ENCODE peak calls at places on chromosomes 11 and 22, in nine cellular contexts. One of them, this sample, is unnamed.

GRCh38 chr11:12245549-12245986 is 131.8 kb upstream of the PARVA start:
- DNase-seq in hypothalamus: no peak
- DNase-seq in HCEC 1CT: no peak
- DNase-seq in MM.1S: peak
- DNase-seq in AG08396: no peak
- DNase-seq in SK-N-SH: no peak
- DNase-seq in AG10803: no peak
- DNase-seq in stimulated activated CD8-positive, alpha-beta memory T cell treated with anti-CD3 and anti-CD28 coated beads, Interleukin-4, amount 100 ng/mL, for 24 hours: no peak
- DNase-seq in LoVo: no peak
- DNase-seq in this sample: no peak

GRCh38 chr22:41598081-41598480 is 8.4 kb upstream of the PMM1 start:
- DNase-seq in hypothalamus: no peak
- DNase-seq in HCEC 1CT: peak
- DNase-seq in MM.1S: no peak
- DNase-seq in AG08396: peak
- DNase-seq in SK-N-SH: no peak
- DNase-seq in AG10803: peak
- DNase-seq in stimulated activated CD8-positive, alpha-beta memory T cell treated with anti-CD3 and anti-CD28 coated beads, Interleukin-4, amount 100 ng/mL, for 24 hours: no peak
- DNase-seq in LoVo: no peak
- DNase-seq in this sample: no peak

GRCh38 chr11:35927730-35928129 is 16.1 kb upstream of the LDLRAD3 start:
- DNase-seq in hypothalamus: no peak
- DNase-seq in HCEC 1CT: peak
- DNase-seq in MM.1S: no peak
- DNase-seq in AG08396: no peak
- DNase-seq in SK-N-SH: no peak
- DNase-seq in AG10803: peak
- DNase-seq in stimulated activated CD8-positive, alpha-beta memory T cell treated with anti-CD3 and anti-CD28 coated beads, Interleukin-4, amount 100 ng/mL, for 24 hours: no peak
- DNase-seq in LoVo: peak
- DNase-seq in this sample: no peak

GRCh38 chr11:1289211-1289935 is 20.1 kb downstream of the TOLLIP start:
- DNase-seq in hypothalamus: no peak
- DNase-seq in HCEC 1CT: no peak
- DNase-seq in MM.1S: no peak
- DNase-seq in AG08396: no peak
- DNase-seq in SK-N-SH: no peak
- DNase-seq in AG10803: no peak
- DNase-seq in stimulated activated CD8-positive, alpha-beta memory T cell treated with anti-CD3 and anti-CD28 coated beads, Interleukin-4, amount 100 ng/mL, for 24 hours: no peak
- DNase-seq in LoVo: no peak
- DNase-seq in this sample: no peak

GRCh38 chr22:36328635-36329216 is 59.0 kb downstream of the MYH9 start:
- DNase-seq in hypothalamus: no peak
- DNase-seq in HCEC 1CT: peak
- DNase-seq in MM.1S: no peak
- DNase-seq in AG08396: peak
- DNase-seq in SK-N-SH: no peak
- DNase-seq in AG10803: peak
- DNase-seq in stimulated activated CD8-positive, alpha-beta memory T cell treated with anti-CD3 and anti-CD28 coated beads, Interleukin-4, amount 100 ng/mL, for 24 hours: no peak
- DNase-seq in LoVo: no peak
- DNase-seq in this sample: no peak

GRCh38 chr11:73269353-73270088 is 2.6 kb upstream of the P2RY6 start:
- DNase-seq in hypothalamus: no peak
- DNase-seq in HCEC 1CT: no peak
- DNase-seq in MM.1S: no peak
- DNase-seq in AG08396: no peak
- DNase-seq in SK-N-SH: no peak
- DNase-seq in AG10803: no peak
- DNase-seq in stimulated activated CD8-positive, alpha-beta memory T cell treated with anti-CD3 and anti-CD28 coated beads, Interleukin-4, amount 100 ng/mL, for 24 hours: no peak
- DNase-seq in LoVo: no peak
- DNase-seq in this sample: no peak

GRCh38 chr22:20021196-20022181 is 579 bp downstream of the TANGO2 start:
- DNase-seq in hypothalamus: peak
- DNase-seq in HCEC 1CT: no peak
- DNase-seq in MM.1S: peak
- DNase-seq in AG08396: peak
- DNase-seq in SK-N-SH: peak
- DNase-seq in AG10803: peak
- DNase-seq in stimulated activated CD8-positive, alpha-beta memory T cell treated with anti-CD3 and anti-CD28 coated beads, Interleukin-4, amount 100 ng/mL, for 24 hours: no peak
- DNase-seq in LoVo: peak
- DNase-seq in this sample: no peak

GRCh38 chr11:73274722-73275380 is 2.7 kb downstream of the P2RY6 start:
- DNase-seq in hypothalamus: no peak
- DNase-seq in HCEC 1CT: no peak
- DNase-seq in MM.1S: no peak
- DNase-seq in AG08396: no peak
- DNase-seq in SK-N-SH: no peak
- DNase-seq in AG10803: no peak
- DNase-seq in stimulated activated CD8-positive, alpha-beta memory T cell treated with anti-CD3 and anti-CD28 coated beads, Interleukin-4, amount 100 ng/mL, for 24 hours: no peak
- DNase-seq in LoVo: no peak
- DNase-seq in this sample: no peak

GRCh38 chr11:61028135-61028729 is 56.8 kb downstream of the CD6 start:
- DNase-seq in hypothalamus: no peak
- DNase-seq in HCEC 1CT: no peak
- DNase-seq in MM.1S: no peak
- DNase-seq in AG08396: no peak
- DNase-seq in SK-N-SH: no peak
- DNase-seq in AG10803: no peak
- DNase-seq in stimulated activated CD8-positive, alpha-beta memory T cell treated with anti-CD3 and anti-CD28 coated beads, Interleukin-4, amount 100 ng/mL, for 24 hours: peak
- DNase-seq in LoVo: no peak
- DNase-seq in this sample: no peak

GRCh38 chr22:42805998-42806481 is 51.0 kb downstream of the ARFGAP3 start:
- DNase-seq in hypothalamus: no peak
- DNase-seq in HCEC 1CT: no peak
- DNase-seq in MM.1S: no peak
- DNase-seq in AG08396: no peak
- DNase-seq in SK-N-SH: no peak
- DNase-seq in AG10803: no peak
- DNase-seq in stimulated activated CD8-positive, alpha-beta memory T cell treated with anti-CD3 and anti-CD28 coated beads, Interleukin-4, amount 100 ng/mL, for 24 hours: no peak
- DNase-seq in LoVo: no peak
- DNase-seq in this sample: no peak

GRCh38 chr22:38955250-38955775 is 2.1 kb upstream of the APOBEC3A start:
- DNase-seq in hypothalamus: no peak
- DNase-seq in HCEC 1CT: no peak
- DNase-seq in MM.1S: no peak
- DNase-seq in AG08396: no peak
- DNase-seq in SK-N-SH: no peak
- DNase-seq in AG10803: no peak
- DNase-seq in stimulated activated CD8-positive, alpha-beta memory T cell treated with anti-CD3 and anti-CD28 coated beads, Interleukin-4, amount 100 ng/mL, for 24 hours: no peak
- DNase-seq in LoVo: no peak
- DNase-seq in this sample: no peak

GRCh38 chr11:83272627-83273026 is 13.5 kb downstream of the CCDC90B start:
- DNase-seq in hypothalamus: no peak
- DNase-seq in HCEC 1CT: peak
- DNase-seq in MM.1S: no peak
- DNase-seq in AG08396: peak
- DNase-seq in SK-N-SH: no peak
- DNase-seq in AG10803: peak
- DNase-seq in stimulated activated CD8-positive, alpha-beta memory T cell treated with anti-CD3 and anti-CD28 coated beads, Interleukin-4, amount 100 ng/mL, for 24 hours: no peak
- DNase-seq in LoVo: no peak
- DNase-seq in this sample: no peak

GRCh38 chr22:40182231-40182835 is 4.6 kb downstream of the TNRC6B start:
- DNase-seq in hypothalamus: no peak
- DNase-seq in HCEC 1CT: no peak
- DNase-seq in MM.1S: no peak
- DNase-seq in AG08396: no peak
- DNase-seq in SK-N-SH: no peak
- DNase-seq in AG10803: peak
- DNase-seq in stimulated activated CD8-positive, alpha-beta memory T cell treated with anti-CD3 and anti-CD28 coated beads, Interleukin-4, amount 100 ng/mL, for 24 hours: no peak
- DNase-seq in LoVo: no peak
- DNase-seq in this sample: no peak

GRCh38 chr11:19220903-19221682 is 19.3 kb upstream of the CSRP3 start:
- DNase-seq in hypothalamus: no peak
- DNase-seq in HCEC 1CT: no peak
- DNase-seq in MM.1S: no peak
- DNase-seq in AG08396: no peak
- DNase-seq in SK-N-SH: no peak
- DNase-seq in AG10803: peak
- DNase-seq in stimulated activated CD8-positive, alpha-beta memory T cell treated with anti-CD3 and anti-CD28 coated beads, Interleukin-4, amount 100 ng/mL, for 24 hours: no peak
- DNase-seq in LoVo: no peak
- DNase-seq in this sample: no peak

GRCh38 chr22:20904980-20905355 is 12.2 kb upstream of the CRKL start:
- DNase-seq in hypothalamus: no peak
- DNase-seq in HCEC 1CT: no peak
- DNase-seq in MM.1S: no peak
- DNase-seq in AG08396: no peak
- DNase-seq in SK-N-SH: no peak
- DNase-seq in AG10803: no peak
- DNase-seq in stimulated activated CD8-positive, alpha-beta memory T cell treated with anti-CD3 and anti-CD28 coated beads, Interleukin-4, amount 100 ng/mL, for 24 hours: no peak
- DNase-seq in LoVo: no peak
- DNase-seq in this sample: no peak

GRCh38 chr22:23534201-23534850 is 45.8 kb downstream of the IGLL1 start:
- DNase-seq in hypothalamus: no peak
- DNase-seq in HCEC 1CT: no peak
- DNase-seq in MM.1S: no peak
- DNase-seq in AG08396: no peak
- DNase-seq in SK-N-SH: peak
- DNase-seq in AG10803: no peak
- DNase-seq in stimulated activated CD8-positive, alpha-beta memory T cell treated with anti-CD3 and anti-CD28 coated beads, Interleukin-4, amount 100 ng/mL, for 24 hours: no peak
- DNase-seq in LoVo: no peak
- DNase-seq in this sample: no peak

This sample was measured in GM19239.